ENCODE peak calls at places on chromosomes 12 and 14, in four cellular contexts. U is body of pancreas, J is Peyer's patch, E is IMR-90. A is an unnamed sample.
A peak's percentile ranks its signal among the peaks of the same experiment; 100 is the strongest.

GRCh38 chr14:102554835-102555819 is 37.3 kb upstream of the RCOR1 start:
- DNase-seq in U (peak; percentile 51), J (peak; percentile 83), E (no peak), A (peak; percentile 39)

GRCh38 chr14:100295376-100296105 is 10.7 kb downstream of the SLC25A29 start:
- DNase-seq in U (no peak), J (peak; percentile 24), E (no peak), A (no peak)

GRCh38 chr12:80590085-80590484 is 117.3 kb upstream of the MYF6 start:
- DNase-seq in U (no peak), J (no peak), E (peak; percentile 89), A (no peak)

GRCh38 chr14:58955294-58955821 is 233.1 kb upstream of the DAAM1 start:
- DNase-seq in U (no peak), J (no peak), E (peak; percentile 41), A (no peak)

GRCh38 chr12:131872154-131873046 is 22.0 kb upstream of the ULK1 start:
- DNase-seq in U (no peak), J (no peak), E (peak; percentile 84), A (no peak)

GRCh38 chr12:99959549-99960170 is 25.1 kb downstream of the ANKS1B start:
- DNase-seq in U (no peak), J (no peak), E (no peak), A (no peak)

GRCh38 chr14:32561520-32561919 is 232.4 kb downstream of the AKAP6 start:
- DNase-seq in U (peak; percentile 11), J (no peak), E (peak; percentile 50), A (no peak)

GRCh38 chr14:33210304-33210703 is 271.6 kb downstream of the NPAS3 start:
- DNase-seq in U (no peak), J (no peak), E (peak; percentile 1), A (no peak)

GRCh38 chr12:67426067-67426466 is 156.9 kb downstream of the CAND1 start:
- DNase-seq in U (peak; percentile 67), J (no peak), E (peak; percentile 80), A (no peak)

GRCh38 chr14:78611796-78612571 is 441.8 kb downstream of the NRXN3 start:
- DNase-seq in U (no peak), J (no peak), E (no peak), A (no peak)

GRCh38 chr12:14211829-14212455 is 153.5 kb upstream of the ATF7IP start:
- DNase-seq in U (no peak), J (no peak), E (no peak), A (no peak)
- TF ChIP-seq CTCF in U (no peak), J (no peak), E (no peak), A (no peak)

DNA sequence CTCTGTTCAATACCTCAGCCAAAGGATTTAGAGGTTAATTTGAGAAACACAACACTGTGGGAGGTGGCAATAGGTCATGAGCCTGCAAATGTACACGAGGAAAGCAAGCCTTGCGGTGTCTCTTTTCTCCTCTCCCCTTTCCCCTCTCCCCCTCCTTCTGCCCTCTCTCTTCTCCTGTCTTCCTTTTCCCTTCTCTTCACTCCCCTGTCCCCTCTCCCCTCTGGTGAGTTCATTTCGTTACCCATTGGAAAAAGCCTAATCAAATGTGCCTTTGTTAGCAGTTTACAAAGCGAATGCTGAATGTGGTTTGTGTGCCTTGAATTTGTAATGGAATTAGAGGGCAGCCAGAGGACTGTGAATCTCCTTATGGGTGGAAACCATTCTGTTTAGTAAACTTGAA is 7.1 kb downstream of the CIPC start:
- DNase-seq in U (no peak), J (no peak), E (no peak), A (no peak)
- H3K4me3 ChIP-seq in U (no peak overlapping the region), J (no peak overlapping the region), E (no peak overlapping the region), A (no peak overlapping the region)

GRCh38 chr12:13383379-13383778 is 186.9 kb downstream of the EMP1 start:
- DNase-seq in U (no peak), J (peak; percentile 72), E (no peak), A (no peak)

GRCh38 chr12:13387074-13387473 is 190.5 kb downstream of the EMP1 start:
- DNase-seq in U (no peak), J (no peak), E (no peak), A (no peak)

GRCh38 chr12:13390381-13390856 is 193.9 kb downstream of the EMP1 start:
- DNase-seq in U (peak; percentile 93), J (peak; percentile 93), E (peak; percentile 1), A (peak; percentile 58)

GRCh38 chr12:13390921-13391320 is 194.4 kb downstream of the EMP1 start:
- DNase-seq in U (no peak), J (no peak), E (no peak), A (no peak)

GRCh38 chr12:13386269-13387039 is 189.9 kb downstream of the EMP1 start:
- DNase-seq in U (no peak), J (no peak), E (no peak), A (no peak)
- TF ChIP-seq POLR2A in U (no peak), J (no peak), E (no peak), A (no peak)

GRCh38 chr12:46218509-46219095 is 50.2 kb downstream of the SLC38A1 start:
- DNase-seq in U (no peak), J (no peak), E (no peak), A (no peak)
- TF ChIP-seq CTCF in U (no peak), J (no peak), E (no peak), A (no peak)

GRCh38 chr12:124228050-124228711 is 66.7 kb upstream of the RFLNA start:
- DNase-seq in U (no peak), J (no peak), E (no peak), A (no peak)
- H3K4me3 ChIP-seq in U (no peak overlapping the region), J (no peak overlapping the region), E (no peak overlapping the region), A (no peak overlapping the region)

DNA sequence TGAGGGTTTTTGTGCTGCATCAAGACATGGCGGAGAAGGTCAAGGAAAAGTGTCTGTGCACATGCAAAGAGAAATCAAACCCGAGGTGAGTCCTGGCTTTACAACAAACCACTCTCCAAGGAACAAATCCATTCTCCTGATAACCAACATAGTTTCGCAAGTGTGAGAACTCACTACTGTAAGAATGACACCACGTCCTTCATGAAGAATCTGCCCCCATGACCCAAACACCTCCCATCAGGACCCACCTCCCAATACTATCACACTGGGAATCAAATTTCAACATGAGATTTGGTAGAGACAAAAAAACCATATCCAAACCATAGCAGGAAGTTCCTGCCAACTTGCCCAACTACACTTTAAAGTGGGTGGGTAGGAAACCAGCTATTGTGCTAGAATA is 2.4 kb upstream of the ERC1 start:
- DNase-seq in U (no peak), J (no peak), E (peak; percentile 18), A (no peak)
- TF ChIP-seq POLR2A in U (no peak), J (no peak), E (no peak), A (no peak)

GRCh38 chr12:2751686-2752085 is 43.1 kb upstream of the FKBP4 start:
- DNase-seq in U (no peak), J (no peak), E (no peak), A (no peak)
- TF ChIP-seq CTCF in U (no peak), J (no peak), E (no peak), A (no peak)

GRCh38 chr12:91179315-91179714 is 3.3 kb downstream of the DCN start:
- DNase-seq in U (peak; percentile 11), J (no peak), E (peak; percentile 21), A (peak; percentile 64)

GRCh38 chr12:91178801-91179200 is 3.8 kb downstream of the DCN start:
- DNase-seq in U (no peak), J (no peak), E (no peak), A (no peak)

GRCh38 chr12:91180162-91180561 is 2.5 kb downstream of the DCN start:
- DNase-seq in U (no peak), J (no peak), E (no peak), A (no peak)

GRCh38 chr12:91181053-91181452 is 1.6 kb downstream of the DCN start:
- DNase-seq in U (no peak), J (no peak), E (peak; percentile 34), A (no peak)

GRCh38 chr12:91180577-91180976 is 2.0 kb downstream of the DCN start:
- DNase-seq in U (no peak), J (no peak), E (peak; percentile 78), A (no peak)
- H3K4me3 ChIP-seq in U (no peak overlapping the region), J (no peak overlapping the region), E (peak overlapping the region; percentile 94), A (no peak overlapping the region)

DNA sequence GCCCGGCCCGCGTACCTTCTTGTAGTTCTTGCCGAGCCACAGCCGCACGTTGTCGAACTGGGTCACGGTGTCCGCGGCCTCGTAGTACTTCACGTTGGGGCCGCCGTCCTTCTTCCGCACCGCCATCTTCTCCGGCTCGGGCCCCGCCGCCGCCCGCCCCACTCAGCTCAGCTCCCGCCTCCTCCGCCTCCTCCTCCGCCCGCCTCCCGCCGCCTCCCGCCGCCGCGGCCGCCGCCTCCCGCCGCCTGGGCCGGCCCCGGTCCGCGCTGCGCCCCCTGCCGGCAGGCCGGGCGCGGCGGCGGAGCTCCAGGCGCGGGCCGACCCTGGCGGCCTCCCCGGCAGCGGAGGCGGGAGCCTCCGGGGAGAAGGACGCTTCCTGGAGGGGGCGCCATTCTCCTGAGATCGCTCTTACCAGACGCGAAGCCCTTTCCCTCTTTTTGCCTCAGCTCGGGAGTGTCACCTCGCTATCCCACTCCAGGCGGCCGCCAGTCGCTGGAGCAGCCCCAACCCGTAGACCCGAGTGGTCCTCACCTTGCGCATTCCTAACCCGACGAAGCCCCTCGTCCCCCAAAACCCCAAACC is at the start of gene SMARCC2:
- DNase-seq in U (peak; percentile 91), J (peak; percentile 94), E (peak; percentile 85), A (peak; percentile 97)
- TF ChIP-seq POLR2A in U (peak; percentile 75), J (peak; percentile 18), E (no peak), A (no peak)

GRCh38 chr12:54355104-54355815 is 9.0 kb downstream of the GPR84 start:
- DNase-seq in U (no peak), J (no peak), E (no peak), A (no peak)
- TF ChIP-seq CTCF in U (no peak), J (no peak), E (no peak), A (no peak)

A was measured in lower leg skin.